ENCODE peak calls at places on chromosomes 5 and 9, in eight cellular contexts. S, T, G, A, J, E, U and W are unnamed samples.

GRCh38 chr9:135718616-135719015 is 16.6 kb downstream of the KCNT1 start:
- DNase-seq in G (peak), U (no peak), J (peak), A (peak), S (no peak), E (no peak), T (peak), W (peak)

GRCh38 chr5:149917073-149917676 is 27.4 kb downstream of the PDE6A start:
- DNase-seq in S (no peak), J (peak), A (peak), T (no peak), U (no peak), E (no peak), G (peak), W (no peak)

GRCh38 chr5:147689436-147689835 is 93.1 kb downstream of the JAKMIP2 start:
- DNase-seq in G (no peak), E (no peak), S (no peak), T (no peak), U (no peak), J (no peak), A (no peak), W (no peak)

GRCh38 chr5:151585970-151586369 is 5.2 kb downstream of the FAT2 start:
- DNase-seq in S (no peak), J (no peak), G (no peak), E (no peak), A (peak), U (no peak), T (no peak), W (peak)

GRCh38 chr5:168833936-168834335 is 254.8 kb upstream of the PANK3 start:
- DNase-seq in T (no peak), J (no peak), S (peak), A (no peak), G (no peak), U (no peak), E (no peak), W (no peak)

GRCh38 chr5:126976520-126977172 is 53.7 kb downstream of the MARCHF3 start:
- DNase-seq in J (no peak), G (no peak), S (no peak), A (no peak), U (no peak), E (no peak), T (no peak), W (no peak)

GRCh38 chr5:137137013-137137632 is 362.0 kb downstream of the SPOCK1 start:
- DNase-seq in S (no peak), E (no peak), U (no peak), G (peak), J (no peak), A (no peak), T (no peak), W (peak)

GRCh38 chr5:181221792-181222629 is 1.1 kb upstream of the TRIM41 start:
- DNase-seq in U (peak), T (peak), E (peak), A (peak), G (peak), S (no peak), J (peak), W (peak)

GRCh38 chr9:83701769-83702168 is 6.0 kb downstream of the UBQLN1 start:
- DNase-seq in S (no peak), J (peak), A (peak), G (peak), E (peak), T (no peak), U (no peak), W (peak)

GRCh38 chr5:108687599-108688220 is 60.0 kb upstream of the FER start:
- DNase-seq in G (no peak), T (no peak), J (no peak), E (no peak), U (no peak), S (no peak), A (no peak), W (no peak)

GRCh38 chr5:64775288-64775687 is 6.6 kb downstream of the CWC27 start:
- DNase-seq in G (no peak), T (no peak), J (no peak), A (no peak), E (no peak), S (no peak), U (no peak), W (no peak)

GRCh38 chr5:164449460-164449859 is 944.0 kb downstream of the MAT2B start:
- DNase-seq in G (no peak), E (no peak), T (no peak), U (no peak), A (no peak), S (no peak), J (no peak), W (no peak)

GRCh38 chr5:165086424-165086823 is 1581.0 kb downstream of the MAT2B start:
- DNase-seq in A (no peak), J (no peak), E (no peak), S (no peak), G (no peak), T (no peak), U (no peak), W (no peak)

GRCh38 chr5:149760700-149761187 is 30.6 kb downstream of the PPARGC1B start:
- DNase-seq in E (no peak), G (no peak), J (no peak), T (no peak), S (peak), U (no peak), A (peak), W (no peak)

GRCh38 chr9:95980262-95981125 is 105.0 kb downstream of the ERCC6L2 start:
- DNase-seq in G (no peak), U (no peak), A (peak), J (no peak), E (no peak), S (no peak), T (no peak), W (no peak)

GRCh38 chr5:42543774-42544173 is 120.5 kb downstream of the GHR start:
- DNase-seq in J (no peak), E (no peak), A (no peak), T (no peak), G (no peak), S (no peak), U (no peak), W (no peak)

GRCh38 chr5:161946911-161947310 is 99.0 kb downstream of the GABRA1 start:
- DNase-seq in T (no peak), G (no peak), S (no peak), A (no peak), U (no peak), E (no peak), J (no peak), W (no peak)

GRCh38 chr9:101668466-101668865 is 70.0 kb downstream of the GRIN3A start:
- DNase-seq in T (no peak), G (no peak), A (no peak), J (no peak), E (no peak), S (no peak), U (no peak), W (no peak)

GRCh38 chr5:56620903-56621680 is 194.3 kb upstream of the MAP3K1 start:
- DNase-seq in J (peak), G (peak), S (no peak), U (no peak), T (no peak), A (peak), E (no peak), W (no peak)